ENCODE peak calls at places on chromosomes 13 and 19, in seven cellular contexts. Z is Panc1, F is breast epithelium, U is psoas muscle, V is fibroblast of lung, Q is left lung, I is body of pancreas. J is an unnamed sample. For H3K9me3, the result is how much of the 10 kb centered on the place peaks cover.

GRCh38 chr13:97727991-97728390 is 225.5 kb upstream of the IPO5 start:
- DNase-seq in U (no peak), Q (no peak), I (no peak), V (no peak), Z (no peak), F (no peak), J (no peak)

GRCh38 chr13:89740994-89741678 is 1606.4 kb upstream of the MIR17HG start:
- DNase-seq in F (no peak), I (peak), Z (no peak), Q (peak), U (no peak), V (peak), J (no peak)

GRCh38 chr19:33821871-33822270 is 25.2 kb downstream of the KCTD15 start:
- DNase-seq in V (no peak), U (no peak), Z (no peak), F (no peak), Q (no peak), I (no peak), J (no peak)

GRCh38 chr13:27953671-27954405 is 15.3 kb downstream of the CDX2 start:
- DNase-seq in F (no peak), Z (no peak), Q (peak), I (peak), V (peak), U (peak), J (peak)

GRCh38 chr19:33905937-33906577 is 109.4 kb downstream of the KCTD15 start:
- DNase-seq in Q (peak), V (no peak), F (peak), Z (no peak), I (peak), U (peak), J (no peak)

GRCh38 chr13:94063096-94063495 is 416.4 kb downstream of the DCT start:
- DNase-seq in F (no peak), U (no peak), Q (no peak), Z (no peak), V (peak), I (no peak), J (no peak)

GRCh38 chr19:18060472-18060871 is 26.3 kb downstream of the IL12RB1 start:
- DNase-seq in Z (no peak), Q (no peak), V (no peak), F (no peak), U (no peak), I (no peak), J (no peak)

GRCh38 chr19:2477141-2477710 is 1.3 kb downstream of the GADD45B start:
- DNase-seq in U (peak), Q (peak), F (peak), Z (no peak), I (peak), V (no peak), J (peak)

GRCh38 chr13:97391201-97391600 is 42.8 kb upstream of the RAP2A start:
- DNase-seq in Q (no peak), V (no peak), F (no peak), I (no peak), Z (no peak), U (no peak), J (no peak)

GRCh38 chr19:3039641-3040077 is 10.6 kb upstream of the TLE2 start:
- DNase-seq in I (peak), Z (no peak), V (no peak), U (peak), Q (no peak), F (no peak), J (peak)

GRCh38 chr13:92196566-92197256 is 798.3 kb downstream of the GPC5 start:
- DNase-seq in F (no peak), U (no peak), I (no peak), Z (no peak), Q (no peak), V (peak), J (no peak)

GRCh38 chr19:31670931-31671330 is 321.7 kb upstream of the TSHZ3 start:
- DNase-seq in I (no peak), V (no peak), Z (no peak), Q (no peak), F (no peak), U (no peak), J (no peak)

GRCh38 chr13:111572956-111573355 is 252.5 kb downstream of the TEX29 start:
- DNase-seq in V (no peak), Q (no peak), Z (no peak), U (no peak), F (no peak), I (peak), J (no peak)

GRCh38 chr19:4640247-4641000 is 1.1 kb downstream of the TNFAIP8L1 start:
- DNase-seq in Z (no peak), Q (no peak), F (no peak), V (no peak), I (no peak), U (peak), J (no peak)

GRCh38 chr13:20174656-20175405 is 14.0 kb upstream of the GJA3 start:
- DNase-seq in F (peak), Q (peak), V (peak), U (peak), Z (peak), I (peak), J (peak)

GRCh38 chr19:53381376-53381775 is 13.6 kb upstream of the ZNF765 start:
- DNase-seq in I (no peak), F (no peak), V (no peak), Z (no peak), U (no peak), Q (no peak), J (no peak)
- H3K9me3 ChIP-seq in I (half or more), F (half or more), V (under half), Z (half or more), U (under half), Q (under half), J (half or more)

GRCh38 chr19:6067975-6068374 is 42.3 kb downstream of the RFX2 start:
- DNase-seq in V (no peak), I (no peak), F (no peak), U (no peak), Q (no peak), Z (no peak), J (no peak)
- H3K27ac ChIP-seq in V (no peak), I (peak), F (peak), U (no peak), Q (peak), Z (no peak), J (no peak)

GRCh38 chr19:36931684-36932083 is 15.6 kb downstream of the ZNF568 start:
- DNase-seq in Z (no peak), F (no peak), I (no peak), Q (no peak), V (no peak), U (no peak), J (no peak)
- H3K9me3 ChIP-seq in Z (half or more), F (half or more), I (under half), Q (under half), V (under half), U (under half), J (under half)

GRCh38 chr13:78382481-78382880 is 220.9 kb downstream of the POU4F1 start:
- DNase-seq in F (no peak), U (no peak), V (peak), Z (no peak), Q (no peak), I (no peak), J (no peak)

GRCh38 chr13:78383899-78384298 is 219.5 kb downstream of the POU4F1 start:
- DNase-seq in F (no peak), Q (no peak), V (no peak), U (no peak), I (no peak), Z (no peak), J (no peak)

DNA sequence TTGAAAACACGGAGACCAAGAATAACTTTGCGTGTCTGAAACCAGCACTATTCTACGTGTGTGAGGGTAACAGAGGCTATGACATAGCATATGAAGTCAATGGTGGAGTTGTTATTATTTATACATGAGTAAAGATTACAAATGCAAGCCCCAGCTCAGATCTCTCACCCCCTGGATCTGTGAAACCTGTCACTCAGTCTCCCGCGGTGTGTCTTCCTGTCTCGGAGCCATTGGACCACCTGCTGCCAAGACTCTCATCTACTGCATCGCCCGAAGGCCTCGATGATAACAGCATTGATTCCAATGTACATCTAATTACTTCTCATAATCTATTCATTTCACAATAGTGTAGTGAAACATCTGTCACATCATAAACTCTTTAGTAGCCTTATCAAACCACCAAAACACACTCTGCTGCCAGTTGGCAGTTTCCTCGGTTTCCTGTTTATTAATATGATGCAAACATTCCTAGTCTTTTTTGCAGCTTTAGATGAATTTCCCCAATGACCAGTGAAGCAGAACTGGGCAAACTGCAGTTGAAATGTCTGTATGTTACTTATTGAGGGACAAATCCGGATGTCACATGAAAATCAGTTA is 220.3 kb downstream of the POU4F1 start:
- DNase-seq in U (no peak), V (peak), Q (no peak), Z (no peak), I (no peak), F (no peak), J (no peak)
- H3K27ac ChIP-seq in U (no peak), V (no peak), Q (no peak), Z (no peak), I (no peak), F (no peak), J (no peak)

J was measured in Karpas-422.